ENCODE peak calls at places on chromosome 12, in six cellular contexts. One of them, this sample, is unnamed.

GRCh38 chr12:126879820-126880219 is 1387.2 kb upstream of the TMEM132C start:
- DNase-seq in adrenal gland: no peak
- DNase-seq in kidney: no peak
- DNase-seq in cardiac muscle cell: no peak
- DNase-seq in hepatocyte: no peak
- DNase-seq in lower lobe of right lung: no peak
- DNase-seq in this sample: no peak

GRCh38 chr12:52579468-52580450 is 6.1 kb upstream of the KRT74 start:
- DNase-seq in lower lobe of right lung: no peak
- DNase-seq in kidney: no peak
- DNase-seq in hepatocyte: no peak
- DNase-seq in adrenal gland: no peak
- DNase-seq in cardiac muscle cell: no peak
- DNase-seq in this sample: peak

GRCh38 chr12:41264281-41264680 is 76.2 kb downstream of the PDZRN4 start:
- DNase-seq in hepatocyte: no peak
- DNase-seq in adrenal gland: no peak
- DNase-seq in lower lobe of right lung: no peak
- DNase-seq in cardiac muscle cell: peak
- DNase-seq in kidney: no peak
- DNase-seq in this sample: no peak

GRCh38 chr12:109154485-109155438 is 38.4 kb downstream of the ACACB start:
- DNase-seq in lower lobe of right lung: peak
- DNase-seq in kidney: peak
- DNase-seq in adrenal gland: peak
- DNase-seq in cardiac muscle cell: peak
- DNase-seq in hepatocyte: peak
- DNase-seq in this sample: peak

GRCh38 chr12:12079291-12079690 is 8.6 kb downstream of the BCL2L14 start:
- DNase-seq in adrenal gland: no peak
- DNase-seq in hepatocyte: no peak
- DNase-seq in lower lobe of right lung: no peak
- DNase-seq in cardiac muscle cell: no peak
- DNase-seq in kidney: no peak
- DNase-seq in this sample: peak

GRCh38 chr12:26297386-26298070 is 102.2 kb downstream of the SSPN start:
- DNase-seq in cardiac muscle cell: no peak
- DNase-seq in hepatocyte: no peak
- DNase-seq in kidney: no peak
- DNase-seq in adrenal gland: no peak
- DNase-seq in lower lobe of right lung: no peak
- DNase-seq in this sample: no peak

GRCh38 chr12:92096346-92097136 is 49.1 kb downstream of the BTG1 start:
- DNase-seq in lower lobe of right lung: no peak
- DNase-seq in adrenal gland: no peak
- DNase-seq in hepatocyte: no peak
- DNase-seq in cardiac muscle cell: no peak
- DNase-seq in kidney: no peak
- DNase-seq in this sample: no peak

GRCh38 chr12:18965210-18965609 is 164.3 kb upstream of the PLEKHA5 start:
- DNase-seq in kidney: no peak
- DNase-seq in cardiac muscle cell: peak
- DNase-seq in hepatocyte: no peak
- DNase-seq in lower lobe of right lung: no peak
- DNase-seq in adrenal gland: no peak
- DNase-seq in this sample: no peak

GRCh38 chr12:124862768-124863408 is 776 bp downstream of the SCARB1 start:
- DNase-seq in kidney: no peak
- DNase-seq in cardiac muscle cell: peak
- DNase-seq in lower lobe of right lung: no peak
- DNase-seq in adrenal gland: peak
- DNase-seq in hepatocyte: peak
- DNase-seq in this sample: no peak

GRCh38 chr12:990308-990648 is 745 bp upstream of the ERC1 start:
- DNase-seq in kidney: peak
- DNase-seq in cardiac muscle cell: peak
- DNase-seq in adrenal gland: peak
- DNase-seq in lower lobe of right lung: peak
- DNase-seq in hepatocyte: peak
- DNase-seq in this sample: peak

GRCh38 chr12:182381-182883 is 31.5 kb downstream of the SLC6A12 start:
- DNase-seq in kidney: no peak
- DNase-seq in cardiac muscle cell: no peak
- DNase-seq in lower lobe of right lung: peak
- DNase-seq in adrenal gland: no peak
- DNase-seq in hepatocyte: no peak
- DNase-seq in this sample: no peak

GRCh38 chr12:23640754-23641153 is 308.7 kb downstream of the SOX5 start:
- DNase-seq in hepatocyte: no peak
- DNase-seq in kidney: no peak
- DNase-seq in lower lobe of right lung: no peak
- DNase-seq in cardiac muscle cell: no peak
- DNase-seq in adrenal gland: no peak
- DNase-seq in this sample: no peak

GRCh38 chr12:572532-572899 is 90.7 kb downstream of the NINJ2 start:
- DNase-seq in cardiac muscle cell: no peak
- DNase-seq in kidney: no peak
- DNase-seq in lower lobe of right lung: no peak
- DNase-seq in adrenal gland: no peak
- DNase-seq in hepatocyte: no peak
- DNase-seq in this sample: no peak

GRCh38 chr12:53324779-53325538 is 3.5 kb upstream of the AAAS start:
- DNase-seq in hepatocyte: peak
- DNase-seq in adrenal gland: peak
- DNase-seq in kidney: peak
- DNase-seq in lower lobe of right lung: peak
- DNase-seq in cardiac muscle cell: peak
- DNase-seq in this sample: peak

GRCh38 chr12:65881348-65881961 is 57.2 kb downstream of the HMGA2 start:
- DNase-seq in kidney: peak
- DNase-seq in lower lobe of right lung: no peak
- DNase-seq in cardiac muscle cell: no peak
- DNase-seq in hepatocyte: peak
- DNase-seq in adrenal gland: no peak
- DNase-seq in this sample: no peak

GRCh38 chr12:71942259-71942658 is 3.6 kb downstream of the TPH2 start:
- DNase-seq in adrenal gland: no peak
- DNase-seq in cardiac muscle cell: no peak
- DNase-seq in hepatocyte: no peak
- DNase-seq in kidney: no peak
- DNase-seq in lower lobe of right lung: no peak
- DNase-seq in this sample: no peak

GRCh38 chr12:65631621-65632111 is 192.6 kb upstream of the HMGA2 start:
- DNase-seq in kidney: no peak
- DNase-seq in cardiac muscle cell: no peak
- DNase-seq in lower lobe of right lung: no peak
- DNase-seq in adrenal gland: no peak
- DNase-seq in hepatocyte: peak
- DNase-seq in this sample: no peak

GRCh38 chr12:52495385-52495784 is 2.3 kb upstream of the KRT6A start:
- DNase-seq in lower lobe of right lung: peak
- DNase-seq in adrenal gland: no peak
- DNase-seq in cardiac muscle cell: peak
- DNase-seq in kidney: no peak
- DNase-seq in hepatocyte: peak
- DNase-seq in this sample: no peak

GRCh38 chr12:19574606-19575005 is 135.3 kb downstream of the AEBP2 start:
- DNase-seq in cardiac muscle cell: no peak
- DNase-seq in lower lobe of right lung: no peak
- DNase-seq in adrenal gland: no peak
- DNase-seq in hepatocyte: no peak
- DNase-seq in kidney: no peak
- DNase-seq in this sample: no peak

GRCh38 chr12:31749024-31749704 is 20.3 kb upstream of the AMN1 start:
- DNase-seq in adrenal gland: peak
- DNase-seq in lower lobe of right lung: peak
- DNase-seq in cardiac muscle cell: no peak
- DNase-seq in hepatocyte: peak
- DNase-seq in kidney: no peak
- DNase-seq in this sample: no peak

GRCh38 chr12:31750747-31751039 is 21.9 kb upstream of the AMN1 start:
- DNase-seq in lower lobe of right lung: no peak
- DNase-seq in hepatocyte: no peak
- DNase-seq in kidney: no peak
- DNase-seq in cardiac muscle cell: no peak
- DNase-seq in adrenal gland: no peak
- DNase-seq in this sample: no peak

GRCh38 chr12:31740618-31741017 is 11.8 kb upstream of the AMN1 start:
- DNase-seq in hepatocyte: no peak
- DNase-seq in kidney: no peak
- DNase-seq in adrenal gland: no peak
- DNase-seq in cardiac muscle cell: no peak
- DNase-seq in lower lobe of right lung: no peak
- DNase-seq in this sample: no peak

GRCh38 chr12:31742891-31743290 is 14.1 kb upstream of the AMN1 start:
- DNase-seq in adrenal gland: no peak
- DNase-seq in lower lobe of right lung: no peak
- DNase-seq in cardiac muscle cell: no peak
- DNase-seq in kidney: no peak
- DNase-seq in hepatocyte: no peak
- DNase-seq in this sample: no peak

GRCh38 chr12:31745242-31745641 is 16.4 kb upstream of the AMN1 start:
- DNase-seq in lower lobe of right lung: no peak
- DNase-seq in adrenal gland: no peak
- DNase-seq in kidney: no peak
- DNase-seq in hepatocyte: no peak
- DNase-seq in cardiac muscle cell: no peak
- DNase-seq in this sample: no peak
- H3K27ac ChIP-seq in lower lobe of right lung: no peak
- H3K27ac ChIP-seq in adrenal gland: no peak
- H3K27ac ChIP-seq in kidney: no peak
- H3K27ac ChIP-seq in hepatocyte: no peak
- H3K27ac ChIP-seq in cardiac muscle cell: no peak
- H3K27ac ChIP-seq in this sample: no peak

DNA sequence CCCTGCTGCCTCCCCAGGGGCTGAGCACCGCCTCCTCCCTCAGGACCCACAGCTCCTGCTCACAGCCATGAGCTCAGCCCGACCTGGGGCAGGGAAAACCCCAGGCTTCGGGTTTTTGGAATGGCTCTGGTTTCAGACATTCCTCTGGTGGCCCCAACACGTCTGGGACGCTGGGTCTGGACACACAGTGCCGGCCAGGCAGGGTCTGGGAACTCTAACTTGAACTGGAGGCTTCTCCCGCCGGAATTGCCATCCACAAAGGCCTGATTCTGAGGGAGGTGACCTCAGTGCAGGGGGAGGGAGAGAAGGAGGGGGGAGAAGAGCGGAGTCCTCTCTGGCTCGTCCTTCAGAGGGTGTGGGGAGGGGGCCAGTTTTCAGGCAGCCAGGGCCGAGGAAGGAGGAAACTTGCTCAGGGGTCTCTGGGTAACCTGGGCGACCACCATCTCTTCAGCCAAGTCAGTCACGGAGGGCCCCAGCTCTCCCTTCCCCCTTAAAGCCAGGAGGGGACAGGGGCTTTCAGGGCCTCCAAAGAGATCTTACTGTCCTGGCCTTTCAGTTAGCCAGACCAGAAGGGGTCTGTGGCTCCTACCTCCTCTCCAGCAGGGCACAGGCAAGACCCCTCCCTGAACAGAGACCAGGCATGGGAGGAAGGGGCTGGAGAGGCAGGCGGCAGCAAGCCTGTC is 19.4 kb downstream of the NCKAP5L start:
- DNase-seq in hepatocyte: no peak
- DNase-seq in cardiac muscle cell: no peak
- DNase-seq in kidney: peak
- DNase-seq in adrenal gland: no peak
- DNase-seq in lower lobe of right lung: no peak
- DNase-seq in this sample: no peak
- TF ChIP-seq CTCF in hepatocyte: no peak
- TF ChIP-seq CTCF in cardiac muscle cell: no peak
- TF ChIP-seq CTCF in kidney: no peak
- TF ChIP-seq CTCF in adrenal gland: no peak
- TF ChIP-seq CTCF in lower lobe of right lung: no peak
- TF ChIP-seq CTCF in this sample: no peak

GRCh38 chr12:107760207-107760816 is 625 bp downstream of the PRDM4 start:
- DNase-seq in kidney: peak
- DNase-seq in hepatocyte: peak
- DNase-seq in adrenal gland: peak
- DNase-seq in lower lobe of right lung: peak
- DNase-seq in cardiac muscle cell: peak
- DNase-seq in this sample: peak
- H3K27ac ChIP-seq in kidney: peak
- H3K27ac ChIP-seq in hepatocyte: peak
- H3K27ac ChIP-seq in adrenal gland: peak
- H3K27ac ChIP-seq in lower lobe of right lung: peak
- H3K27ac ChIP-seq in cardiac muscle cell: peak
- H3K27ac ChIP-seq in this sample: peak

GRCh38 chr12:39622306-39622705 is 2.7 kb upstream of the ABCD2 start:
- DNase-seq in cardiac muscle cell: no peak
- DNase-seq in adrenal gland: no peak
- DNase-seq in hepatocyte: no peak
- DNase-seq in lower lobe of right lung: no peak
- DNase-seq in kidney: no peak
- DNase-seq in this sample: no peak

GRCh38 chr12:39628836-39629235 is 9.2 kb upstream of the ABCD2 start:
- DNase-seq in cardiac muscle cell: no peak
- DNase-seq in kidney: no peak
- DNase-seq in adrenal gland: no peak
- DNase-seq in hepatocyte: no peak
- DNase-seq in lower lobe of right lung: no peak
- DNase-seq in this sample: no peak

GRCh38 chr12:39623919-39624318 is 4.3 kb upstream of the ABCD2 start:
- DNase-seq in hepatocyte: no peak
- DNase-seq in cardiac muscle cell: no peak
- DNase-seq in kidney: no peak
- DNase-seq in adrenal gland: no peak
- DNase-seq in lower lobe of right lung: no peak
- DNase-seq in this sample: no peak

GRCh38 chr12:39627914-39628313 is 8.3 kb upstream of the ABCD2 start:
- DNase-seq in adrenal gland: no peak
- DNase-seq in cardiac muscle cell: no peak
- DNase-seq in kidney: no peak
- DNase-seq in lower lobe of right lung: no peak
- DNase-seq in hepatocyte: no peak
- DNase-seq in this sample: no peak

DNA sequence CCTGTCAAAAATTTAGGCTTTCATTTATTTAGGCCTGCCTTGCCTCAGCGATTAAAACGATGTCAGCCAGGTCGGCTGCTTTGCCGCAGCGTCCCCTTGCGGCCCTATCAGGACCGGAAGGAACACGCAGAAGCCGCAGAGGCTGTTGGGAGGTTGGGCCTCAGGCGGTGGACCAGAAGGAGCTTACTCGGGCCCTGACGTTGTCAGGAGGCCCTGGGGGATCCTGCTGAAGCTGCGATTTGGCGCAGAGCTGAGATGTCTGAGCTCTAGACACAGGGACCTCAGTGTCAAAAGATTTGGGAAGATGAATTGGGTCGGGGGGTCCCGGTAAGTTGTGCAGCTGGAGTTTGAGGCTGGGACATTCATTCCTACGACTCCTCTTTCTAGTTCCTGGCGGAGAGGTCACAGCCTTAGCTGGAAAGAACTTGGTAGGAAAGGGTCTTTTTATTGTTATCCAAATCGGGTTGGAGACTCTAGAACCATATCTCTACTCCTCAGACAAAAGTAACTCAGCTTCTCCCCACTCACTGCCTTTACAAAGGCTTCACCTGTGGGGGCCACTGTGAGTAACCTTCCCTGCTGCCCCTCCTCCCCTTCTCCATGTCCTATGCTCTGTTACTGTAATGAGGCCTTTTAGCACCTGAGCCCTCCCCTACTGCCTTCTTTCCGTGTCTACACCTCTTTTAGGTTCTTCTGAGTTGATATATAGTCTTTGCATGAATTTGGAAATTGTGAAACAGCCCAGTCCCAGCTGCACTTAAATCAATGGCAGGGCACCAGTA is 6.6 kb upstream of the ABCD2 start:
- DNase-seq in adrenal gland: no peak
- DNase-seq in hepatocyte: no peak
- DNase-seq in cardiac muscle cell: no peak
- DNase-seq in lower lobe of right lung: no peak
- DNase-seq in kidney: peak
- DNase-seq in this sample: no peak
- TF ChIP-seq CTCF in adrenal gland: no peak
- TF ChIP-seq CTCF in hepatocyte: no peak
- TF ChIP-seq CTCF in cardiac muscle cell: no peak
- TF ChIP-seq CTCF in lower lobe of right lung: no peak
- TF ChIP-seq CTCF in kidney: no peak
- TF ChIP-seq CTCF in this sample: no peak